ENCODE peak calls at places on chromosomes 4 and X, in five cellular contexts. One of them, this sample, is unnamed.
A peak's percentile ranks its signal among the peaks of the same experiment; 100 is the strongest.

GRCh38 chrX:123084797-123085196 is 99.3 kb upstream of the GRIA3 start:
- DNase-seq in stomach: no peak
- DNase-seq in ascending aorta: no peak
- DNase-seq in HCEC 1CT: no peak
- DNase-seq in AML-193: no peak
- DNase-seq in this sample: no peak

GRCh38 chrX:10014462-10015373 is 47.6 kb downstream of the CLDN34 start:
- DNase-seq in stomach: peak; percentile 87
- DNase-seq in ascending aorta: peak; percentile 52
- DNase-seq in HCEC 1CT: peak; percentile 86
- DNase-seq in AML-193: peak; percentile 23
- DNase-seq in this sample: no peak

GRCh38 chr4:39353478-39354177 is 12.5 kb downstream of the RFC1 start:
- DNase-seq in stomach: no peak
- DNase-seq in ascending aorta: no peak
- DNase-seq in HCEC 1CT: peak; percentile 50
- DNase-seq in AML-193: peak; percentile 68
- DNase-seq in this sample: peak; percentile 57

GRCh38 chr4:161320377-161320776 is 843.4 kb downstream of the FSTL5 start:
- DNase-seq in stomach: no peak
- DNase-seq in ascending aorta: no peak
- DNase-seq in HCEC 1CT: peak; percentile 4
- DNase-seq in AML-193: peak; percentile 40
- DNase-seq in this sample: no peak

GRCh38 chrX:12988797-12989196 is 13.9 kb downstream of the TMSB4X start:
- DNase-seq in stomach: peak; percentile 63
- DNase-seq in ascending aorta: no peak
- DNase-seq in HCEC 1CT: peak; percentile 51
- DNase-seq in AML-193: no peak
- DNase-seq in this sample: no peak

GRCh38 chr4:76989391-76990061 is 40.0 kb downstream of the SEPTIN11 start:
- DNase-seq in stomach: no peak
- DNase-seq in ascending aorta: no peak
- DNase-seq in HCEC 1CT: no peak
- DNase-seq in AML-193: no peak
- DNase-seq in this sample: no peak

GRCh38 chrX:39777623-39778025 is 320.1 kb downstream of the BCOR start:
- DNase-seq in stomach: no peak
- DNase-seq in ascending aorta: no peak
- DNase-seq in HCEC 1CT: no peak
- DNase-seq in AML-193: no peak
- DNase-seq in this sample: no peak

GRCh38 chr4:183438458-183439113 is 5.8 kb upstream of the CDKN2AIP start:
- DNase-seq in stomach: peak; percentile 63
- DNase-seq in ascending aorta: no peak
- DNase-seq in HCEC 1CT: peak; percentile 86
- DNase-seq in AML-193: no peak
- DNase-seq in this sample: no peak

GRCh38 chr4:26287748-26288147 is 33.1 kb upstream of the RBPJ start:
- DNase-seq in stomach: no peak
- DNase-seq in ascending aorta: no peak
- DNase-seq in HCEC 1CT: no peak
- DNase-seq in AML-193: peak; percentile 24
- DNase-seq in this sample: no peak

GRCh38 chrX:2498781-2499302 is 1.9 kb downstream of the DHRSX start:
- DNase-seq in stomach: peak; percentile 8
- DNase-seq in ascending aorta: no peak
- DNase-seq in HCEC 1CT: peak; percentile 13
- DNase-seq in AML-193: no peak
- DNase-seq in this sample: no peak

GRCh38 chrX:38116706-38117105 is 104.0 kb downstream of the SRPX start:
- DNase-seq in stomach: no peak
- DNase-seq in ascending aorta: no peak
- DNase-seq in HCEC 1CT: no peak
- DNase-seq in AML-193: no peak
- DNase-seq in this sample: no peak

GRCh38 chr4:176123710-176124407 is 58.2 kb downstream of the WDR17 start:
- DNase-seq in stomach: peak; percentile 26
- DNase-seq in ascending aorta: no peak
- DNase-seq in HCEC 1CT: peak; percentile 7
- DNase-seq in AML-193: peak; percentile 1
- DNase-seq in this sample: no peak

GRCh38 chr4:24680746-24681145 is 96.4 kb upstream of the DHX15 start:
- DNase-seq in stomach: no peak
- DNase-seq in ascending aorta: no peak
- DNase-seq in HCEC 1CT: no peak
- DNase-seq in AML-193: no peak
- DNase-seq in this sample: no peak

GRCh38 chr4:61648264-61648663 is 448.1 kb downstream of the ADGRL3 start:
- DNase-seq in stomach: no peak
- DNase-seq in ascending aorta: no peak
- DNase-seq in HCEC 1CT: no peak
- DNase-seq in AML-193: no peak
- DNase-seq in this sample: no peak

GRCh38 chr4:16140520-16141249 is 56.9 kb upstream of the PROM1 start:
- DNase-seq in stomach: peak; percentile 79
- DNase-seq in ascending aorta: no peak
- DNase-seq in HCEC 1CT: peak; percentile 28
- DNase-seq in AML-193: no peak
- DNase-seq in this sample: no peak

GRCh38 chrX:110162867-110163266 is 155.0 kb downstream of the AMMECR1 start:
- DNase-seq in stomach: no peak
- DNase-seq in ascending aorta: no peak
- DNase-seq in HCEC 1CT: no peak
- DNase-seq in AML-193: no peak
- DNase-seq in this sample: no peak

GRCh38 chr4:147518846-147519767 is 38.2 kb downstream of the EDNRA start:
- DNase-seq in stomach: peak; percentile 68
- DNase-seq in ascending aorta: no peak
- DNase-seq in HCEC 1CT: peak; percentile 59
- DNase-seq in AML-193: peak; percentile 69
- DNase-seq in this sample: peak; percentile 6

GRCh38 chr4:80876810-80877209 is 153.7 kb upstream of the BMP3 start:
- DNase-seq in stomach: no peak
- DNase-seq in ascending aorta: no peak
- DNase-seq in HCEC 1CT: no peak
- DNase-seq in AML-193: no peak
- DNase-seq in this sample: no peak

GRCh38 chrX:10111364-10112148 is 45.2 kb upstream of the CLCN4 start:
- DNase-seq in stomach: no peak
- DNase-seq in ascending aorta: no peak
- DNase-seq in HCEC 1CT: no peak
- DNase-seq in AML-193: no peak
- DNase-seq in this sample: no peak